ENCODE peak calls at places on chromosomes 6 and 20, in eight cellular contexts. F is fibroblast of lung; B is breast epithelium; W is left lobe of liver; K is naive thymus-derived CD4-positive, alpha-beta T cell; D is activated naive CD4-positive, alpha-beta T cell treated with anti-CD3 and anti-CD28 coated beads, Interleukin-2, amount 10 ng/mL, durations not matched to agents 7 days and 5 days; O is EL; P is AG10803. E is an unnamed sample.

GRCh38 chr20:58312836-58313235 is 3.3 kb downstream of the RAB22A start:
- DNase-seq in P (no peak), O (no peak), F (no peak), B (no peak), K (no peak), W (no peak), D (no peak), E (no peak)

GRCh38 chr20:44056010-44056698 is 130.8 kb downstream of the JPH2 start:
- DNase-seq in B (no peak), F (no peak), D (peak; percentile 76), K (peak; percentile 83), O (peak; percentile 23), W (peak; percentile 41), P (no peak), E (no peak)

GRCh38 chr6:10518461-10519216 is 2.5 kb upstream of the GCNT2 start:
- DNase-seq in K (no peak), W (no peak), B (no peak), O (peak; percentile 64), F (peak; percentile 72), D (no peak), P (no peak), E (no peak)

GRCh38 chr20:53959849-53960585 is 110.4 kb downstream of the BCAS1 start:
- DNase-seq in W (no peak), F (peak; percentile 36), O (no peak), K (no peak), P (peak; percentile 88), B (no peak), D (no peak), E (no peak)

GRCh38 chr6:156379946-156380707 is 397.1 kb upstream of the ARID1B start:
- DNase-seq in P (peak; percentile 12), W (no peak), K (no peak), O (peak; percentile 69), F (peak; percentile 74), B (no peak), D (no peak), E (no peak)

GRCh38 chr6:8219352-8219943 is 117.1 kb upstream of the EEF1E1 start:
- DNase-seq in D (peak; percentile 51), K (peak; percentile 53), W (no peak), P (peak; percentile 57), F (peak; percentile 33), O (peak; percentile 53), B (no peak), E (no peak)

GRCh38 chr20:39638671-39639070 is 676.5 kb downstream of the DHX35 start:
- DNase-seq in F (no peak), W (no peak), B (no peak), O (no peak), P (no peak), K (no peak), D (no peak), E (no peak)

GRCh38 chr20:61558726-61559125 is 306.7 kb downstream of the CDH4 start:
- DNase-seq in D (no peak), W (no peak), K (no peak), P (peak; percentile 40), B (no peak), F (peak; percentile 68), O (peak; percentile 42), E (no peak)

GRCh38 chr20:58542411-58543095 is 27.4 kb upstream of the APCDD1L start:
- DNase-seq in F (peak; percentile 67), W (peak; percentile 35), O (peak; percentile 48), P (no peak), K (no peak), D (no peak), B (peak; percentile 14), E (no peak)

GRCh38 chr6:15312500-15312899 is 66.6 kb downstream of the JARID2 start:
- DNase-seq in P (no peak), F (peak; percentile 53), D (no peak), O (no peak), W (no peak), K (peak; percentile 22), B (no peak), E (no peak)

GRCh38 chr6:168526841-168527281 is 85.9 kb downstream of the SMOC2 start:
- DNase-seq in F (peak; percentile 1), B (peak; percentile 76), D (no peak), O (no peak), P (no peak), K (no peak), W (no peak), E (no peak)

GRCh38 chr20:62553136-62553837 is 77.5 kb upstream of the GATA5 start:
- DNase-seq in P (no peak), F (no peak), O (no peak), K (no peak), B (no peak), D (no peak), W (no peak), E (no peak)

GRCh38 chr6:42400886-42401604 is 50.7 kb downstream of the TRERF1 start:
- DNase-seq in F (no peak), D (no peak), W (peak; percentile 38), P (no peak), O (no peak), K (no peak), B (no peak), E (no peak)

GRCh38 chr6:4588581-4588980 is 187.6 kb upstream of the CDYL start:
- DNase-seq in P (no peak), O (no peak), D (no peak), K (no peak), B (no peak), W (no peak), F (no peak), E (no peak)

GRCh38 chr20:45897289-45897688 is 6.2 kb downstream of the CTSA start:
- DNase-seq in P (no peak), W (no peak), B (no peak), O (no peak), F (no peak), D (no peak), K (no peak), E (no peak)

GRCh38 chr20:34624628-34625027 is 52.3 kb downstream of the PIGU start:
- DNase-seq in F (no peak), P (no peak), D (no peak), K (no peak), W (no peak), O (no peak), B (peak; percentile 62), E (no peak)

GRCh38 chr6:30855429-30856069 is 28.8 kb upstream of the DDR1 start:
- DNase-seq in P (no peak), F (no peak), K (no peak), B (no peak), W (no peak), O (no peak), D (no peak), E (no peak)

GRCh38 chr6:90105766-90106165 is 190.9 kb downstream of the BACH2 start:
- DNase-seq in F (no peak), B (no peak), W (no peak), P (no peak), O (no peak), K (no peak), D (no peak), E (no peak)

E was measured in omental fat pad.